ENCODE peak calls at places on chromosomes 4 and X, in six cellular contexts. C is stimulated activated CD4-positive, alpha-beta T cell treated with anti-CD3 and anti-CD28 coated beads, Interleukin-1b, Interleukin-23, amount 100 ng/mL, for 48 hours; J is KBM-7; X is natural killer cell; V is mammary epithelial cell; T is T follicular helper cell. S is an unnamed sample.

GRCh38 chr4:184746532-184746870 is 12.6 kb upstream of the CENPU start:
- DNase-seq in C (no peak), J (no peak), X (no peak), V (peak; percentile 84), T (no peak), S (no peak)

GRCh38 chr4:123990310-123990709 is 593.7 kb downstream of the SPRY1 start:
- DNase-seq in C (no peak), J (no peak), X (no peak), V (no peak), T (no peak), S (no peak)

GRCh38 chr4:77199701-77200100 is 42.7 kb downstream of the CCNG2 start:
- DNase-seq in C (no peak), J (no peak), X (no peak), V (no peak), T (no peak), S (no peak)

GRCh38 chr4:60461551-60461950 is 738.6 kb upstream of the ADGRL3 start:
- DNase-seq in C (no peak), J (no peak), X (no peak), V (no peak), T (no peak), S (no peak)

GRCh38 chr4:7719354-7720174 is 220.1 kb downstream of the AFAP1 start:
- DNase-seq in C (peak; percentile 58), J (peak; percentile 33), X (peak; percentile 71), V (peak; percentile 12), T (peak; percentile 5), S (no peak)

GRCh38 chr4:67723949-67724348 is 23.0 kb upstream of the UBA6 start:
- DNase-seq in C (no peak), J (no peak), X (no peak), V (no peak), T (no peak), S (no peak)

GRCh38 chr4:125254111-125254510 is 60.6 kb upstream of the FAT4 start:
- DNase-seq in C (no peak), J (no peak), X (no peak), V (peak; percentile 52), T (no peak), S (no peak)

GRCh38 chr4:95601342-95601741 is 52.6 kb upstream of the UNC5C start:
- DNase-seq in C (no peak), J (no peak), X (no peak), V (no peak), T (no peak), S (no peak)

GRCh38 chrX:115642895-115643530 is 82.0 kb downstream of the PLS3 start:
- DNase-seq in C (peak; percentile 1), J (peak; percentile 75), X (no peak), V (peak; percentile 32), T (peak; percentile 20), S (no peak)

GRCh38 chr4:161359491-161359890 is 804.3 kb downstream of the FSTL5 start:
- DNase-seq in C (no peak), J (no peak), X (no peak), V (no peak), T (no peak), S (no peak)

GRCh38 chr4:60611762-60612496 is 588.2 kb upstream of the ADGRL3 start:
- DNase-seq in C (no peak), J (no peak), X (no peak), V (peak; percentile 95), T (no peak), S (no peak)

GRCh38 chr4:42607011-42607726 is 49.7 kb downstream of the ATP8A1 start:
- DNase-seq in C (no peak), J (no peak), X (no peak), V (no peak), T (no peak), S (no peak)

GRCh38 chr4:103498161-103499070 is 221.4 kb downstream of the TACR3 start:
- DNase-seq in C (no peak), J (no peak), X (no peak), V (peak; percentile 55), T (no peak), S (no peak)

GRCh38 chr4:177177446-177178160 is 132.1 kb upstream of the NEIL3 start:
- DNase-seq in C (no peak), J (no peak), X (no peak), V (no peak), T (no peak), S (no peak)

GRCh38 chr4:6926081-6926480 is 16.5 kb downstream of the TBC1D14 start:
- DNase-seq in C (no peak), J (peak; percentile 75), X (no peak), V (no peak), T (no peak), S (peak; percentile 92)

GRCh38 chr4:54332577-54332976 is 103.5 kb downstream of the PDGFRA start:
- DNase-seq in C (no peak), J (no peak), X (no peak), V (no peak), T (no peak), S (no peak)

GRCh38 chr4:20192754-20193521 is 58.8 kb upstream of the SLIT2 start:
- DNase-seq in C (no peak), J (no peak), X (no peak), V (peak; percentile 47), T (no peak), S (no peak)

GRCh38 chrX:140425712-140426395 is 79.0 kb downstream of the SOX3 start:
- DNase-seq in C (no peak), J (no peak), X (no peak), V (no peak), T (no peak), S (no peak)

GRCh38 chrX:109995155-109995554 is 7.8 kb upstream of the TMEM164 start:
- DNase-seq in C (no peak), J (no peak), X (no peak), V (no peak), T (no peak), S (no peak)

GRCh38 chrX:69153060-69153730 is 12.1 kb downstream of the PJA1 start:
- DNase-seq in C (no peak), J (no peak), X (no peak), V (no peak), T (no peak), S (no peak)

GRCh38 chr4:3293410-3294391 is 880 bp downstream of the RGS12 start:
- DNase-seq in C (no peak), J (peak; percentile 12), X (no peak), V (no peak), T (no peak), S (no peak)

GRCh38 chr4:138953962-138954371 is 61.6 kb upstream of the NOCT start:
- DNase-seq in C (no peak), J (no peak), X (no peak), V (peak; percentile 95), T (no peak), S (no peak)

GRCh38 chr4:93788712-93789111 is 39.8 kb upstream of the ATOH1 start:
- DNase-seq in C (no peak), J (peak; percentile 26), X (no peak), V (peak; percentile 12), T (no peak), S (no peak)

GRCh38 chr4:74473155-74473811 is 28.3 kb downstream of the AREG start:
- DNase-seq in C (no peak), J (no peak), X (no peak), V (peak; percentile 80), T (no peak), S (no peak)

GRCh38 chr4:95092762-95093161 is 335.0 kb downstream of the BMPR1B start:
- DNase-seq in C (no peak), J (no peak), X (no peak), V (no peak), T (no peak), S (no peak)

GRCh38 chr4:141432000-141432712 is 204.2 kb upstream of the IL15 start:
- DNase-seq in C (no peak), J (no peak), X (no peak), V (peak; percentile 2), T (no peak), S (no peak)

GRCh38 chrX:100695302-100695701 is 36.6 kb downstream of the SYTL4 start:
- DNase-seq in C (peak; percentile 19), J (no peak), X (no peak), V (peak; percentile 20), T (no peak), S (no peak)

GRCh38 chr4:56858302-56858644 is 36.8 kb upstream of the SPINK2 start:
- DNase-seq in C (no peak), J (no peak), X (no peak), V (no peak), T (no peak), S (no peak)